ENCODE peak calls at places on chromosomes 4 and X, in nine cellular contexts. U is fibroblast of the aortic adventitia, C is stomach, Z is psoas muscle, K is WTC11, W is ascending aorta, L is ovary, B is fibroblast of pulmonary artery, E is Calu3. H is an unnamed sample.

GRCh38 chrX:120485562-120486520 is 16.7 kb upstream of the LAMP2 start:
- DNase-seq in W (peak), Z (peak), K (peak), C (peak), U (peak), B (peak), L (peak), E (peak), H (peak)

GRCh38 chr4:139453041-139453370 is 915 bp upstream of the RAB33B start:
- DNase-seq in C (no peak), W (no peak), Z (no peak), B (no peak), K (no peak), L (no peak), U (no peak), E (peak), H (no peak)

GRCh38 chr4:150385606-150386005 is 196.3 kb upstream of the MAB21L2 start:
- DNase-seq in C (no peak), U (peak), B (peak), E (no peak), W (no peak), Z (no peak), K (no peak), L (no peak), H (peak)

GRCh38 chr4:143391895-143392294 is 55.2 kb downstream of the GAB1 start:
- DNase-seq in E (no peak), C (no peak), W (no peak), L (no peak), Z (no peak), U (peak), B (peak), K (no peak), H (peak)

GRCh38 chr4:126973201-126973600 is 659.6 kb upstream of the INTU start:
- DNase-seq in K (no peak), U (peak), Z (no peak), C (no peak), E (no peak), W (no peak), B (peak), L (no peak), H (peak)

GRCh38 chrX:16934212-16934611 is 12.2 kb upstream of the REPS2 start:
- DNase-seq in Z (no peak), U (no peak), K (no peak), C (no peak), B (no peak), L (no peak), E (no peak), W (no peak), H (no peak)

GRCh38 chr4:184168406-184169019 is 49.2 kb downstream of the ENPP6 start:
- DNase-seq in E (peak), U (peak), Z (peak), C (peak), B (peak), K (peak), W (peak), L (peak), H (peak)

GRCh38 chr4:188714907-188715306 is 575.7 kb downstream of the TRIML1 start:
- DNase-seq in K (no peak), W (no peak), U (no peak), E (no peak), Z (no peak), L (no peak), B (peak), C (no peak), H (peak)

GRCh38 chr4:113444386-113444785 is 317.2 kb downstream of the CAMK2D start:
- DNase-seq in E (no peak), C (no peak), W (peak), Z (no peak), B (peak), L (no peak), K (no peak), U (peak), H (peak)

GRCh38 chr4:99356992-99357391 is 4.4 kb upstream of the ADH1C start:
- DNase-seq in L (no peak), B (no peak), K (no peak), C (no peak), U (no peak), Z (no peak), E (no peak), W (no peak), H (no peak)

GRCh38 chrX:145817666-145818521 is at the start of gene SLITRK2:
- DNase-seq in L (no peak), B (no peak), W (no peak), C (no peak), U (no peak), Z (peak), K (no peak), E (no peak), H (no peak)

GRCh38 chr4:101232074-101232776 is 115.1 kb downstream of the PPP3CA start:
- DNase-seq in U (peak), W (peak), L (peak), K (no peak), C (no peak), E (no peak), Z (peak), B (peak), H (peak)

GRCh38 chr4:101236097-101236496 is 111.2 kb downstream of the PPP3CA start:
- DNase-seq in C (no peak), L (no peak), U (no peak), E (no peak), K (no peak), B (no peak), W (no peak), Z (no peak), H (no peak)

GRCh38 chr4:101229116-101229515 is 118.2 kb downstream of the PPP3CA start:
- DNase-seq in C (no peak), E (no peak), Z (no peak), U (peak), B (peak), L (no peak), W (no peak), K (no peak), H (peak)

GRCh38 chr4:101227715-101228114 is 119.6 kb downstream of the PPP3CA start:
- DNase-seq in W (no peak), U (no peak), L (no peak), K (no peak), E (no peak), B (no peak), Z (no peak), C (no peak), H (no peak)

DNA sequence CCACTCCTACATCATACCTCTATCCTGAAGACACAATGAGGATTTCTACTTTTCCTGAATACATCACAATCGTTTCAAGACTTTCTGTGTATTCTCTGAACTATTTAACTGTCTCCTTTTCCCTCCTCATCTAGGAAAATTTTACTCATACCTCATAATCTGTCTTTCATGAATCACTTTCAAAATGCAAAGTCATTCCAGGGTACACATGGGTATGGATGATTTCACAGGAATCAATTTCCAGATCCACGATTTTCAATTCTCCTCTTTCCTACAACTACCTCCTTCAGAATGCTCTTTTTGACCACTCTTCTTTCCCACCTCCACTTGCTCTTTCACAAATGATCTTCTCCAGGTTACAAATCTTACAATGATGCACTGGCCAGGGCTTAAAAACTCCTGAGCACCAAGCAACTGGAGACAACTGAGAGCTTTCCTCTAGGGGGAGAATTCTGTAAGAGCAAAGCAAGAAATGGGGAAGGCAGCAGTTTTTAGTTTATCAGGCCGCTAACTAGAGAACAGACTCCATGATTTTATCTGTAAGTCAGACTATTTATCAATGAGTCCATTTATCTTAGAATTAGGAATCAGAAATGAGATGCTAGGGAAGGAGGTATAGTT is 116.4 kb downstream of the PPP3CA start:
- DNase-seq in B (peak), E (no peak), K (no peak), U (peak), C (no peak), L (no peak), Z (no peak), W (no peak), H (no peak)
- TF ChIP-seq CTCF in B (no peak), E (no peak), K (no peak), U (peak), C (no peak), L (no peak), Z (no peak), W (no peak), H (peak)

DNA sequence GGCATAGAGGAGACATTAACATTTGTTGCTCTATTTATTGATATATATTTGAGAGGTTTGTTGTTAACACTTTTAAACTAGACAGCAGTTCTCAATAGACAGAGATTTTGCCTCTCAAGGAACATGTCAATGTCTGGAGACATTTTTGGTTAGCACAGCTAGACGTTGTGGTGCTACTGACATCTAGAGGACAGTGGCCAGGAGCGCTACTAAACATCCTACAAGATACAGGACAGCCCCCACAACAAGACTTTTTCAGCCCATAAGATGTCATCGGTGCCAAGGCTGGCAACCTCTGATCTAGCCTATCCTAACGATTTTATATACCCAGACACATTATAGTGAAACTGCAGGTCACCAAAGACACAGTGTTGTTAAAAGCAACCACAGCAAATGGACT is 18.4 kb upstream of the CTSO start:
- DNase-seq in U (peak), C (no peak), E (peak), Z (no peak), B (peak), K (peak), W (no peak), L (no peak), H (peak)
- TF ChIP-seq CTCF in U (peak), C (no peak), E (no peak), Z (peak), B (peak), K (no peak), W (peak), L (no peak), H (peak)

GRCh38 chr4:91147067-91147466 is 1019.9 kb downstream of the CCSER1 start:
- DNase-seq in C (no peak), K (no peak), L (no peak), W (no peak), B (no peak), E (no peak), U (no peak), Z (no peak), H (no peak)
- TF ChIP-seq CTCF in C (no peak), K (no peak), L (no peak), W (no peak), B (no peak), E (no peak), U (no peak), Z (no peak), H (no peak)

GRCh38 chrX:130025256-130025655 is 42.8 kb downstream of the BCORL1 start:
- DNase-seq in B (no peak), E (no peak), C (no peak), U (no peak), K (peak), L (no peak), W (no peak), Z (no peak), H (no peak)
- TF ChIP-seq CTCF in B (no peak), E (no peak), C (no peak), U (no peak), K (no peak), L (no peak), W (no peak), Z (no peak), H (no peak)

DNA sequence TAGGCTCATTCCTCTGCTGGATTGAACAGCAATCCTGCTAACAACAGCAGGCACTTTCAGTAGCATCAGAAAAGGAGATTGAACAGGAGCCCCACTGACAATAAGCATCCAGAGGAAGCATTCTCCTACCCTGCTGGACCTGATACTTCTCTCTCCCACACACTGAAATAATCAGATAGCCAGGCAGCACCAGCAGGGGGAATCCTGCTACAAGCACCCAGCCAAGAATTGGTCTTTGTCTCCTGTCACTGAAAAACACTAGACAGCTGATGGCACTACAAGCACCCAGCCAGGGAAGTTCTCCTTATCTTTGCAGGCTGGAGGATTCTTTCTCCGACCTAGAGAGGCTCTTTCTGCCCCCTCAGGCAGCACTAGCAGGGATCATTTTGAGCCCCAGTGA is 444.3 kb upstream of the GRIA3 start:
- DNase-seq in L (no peak), C (no peak), K (no peak), B (peak), Z (no peak), W (no peak), U (no peak), E (no peak), H (peak)
- TF ChIP-seq CTCF in L (no peak), C (no peak), K (no peak), B (no peak), Z (no peak), W (no peak), U (no peak), E (no peak), H (peak)

GRCh38 chrX:104166735-104167436 is 633 bp downstream of the FAM199X start:
- DNase-seq in U (no peak), C (no peak), Z (no peak), B (no peak), W (no peak), K (peak), E (no peak), L (no peak), H (no peak)

GRCh38 chrX:104168127-104168526 is 1.9 kb downstream of the FAM199X start:
- DNase-seq in L (no peak), W (no peak), K (no peak), C (no peak), Z (no peak), E (no peak), B (no peak), U (no peak), H (no peak)

DNA sequence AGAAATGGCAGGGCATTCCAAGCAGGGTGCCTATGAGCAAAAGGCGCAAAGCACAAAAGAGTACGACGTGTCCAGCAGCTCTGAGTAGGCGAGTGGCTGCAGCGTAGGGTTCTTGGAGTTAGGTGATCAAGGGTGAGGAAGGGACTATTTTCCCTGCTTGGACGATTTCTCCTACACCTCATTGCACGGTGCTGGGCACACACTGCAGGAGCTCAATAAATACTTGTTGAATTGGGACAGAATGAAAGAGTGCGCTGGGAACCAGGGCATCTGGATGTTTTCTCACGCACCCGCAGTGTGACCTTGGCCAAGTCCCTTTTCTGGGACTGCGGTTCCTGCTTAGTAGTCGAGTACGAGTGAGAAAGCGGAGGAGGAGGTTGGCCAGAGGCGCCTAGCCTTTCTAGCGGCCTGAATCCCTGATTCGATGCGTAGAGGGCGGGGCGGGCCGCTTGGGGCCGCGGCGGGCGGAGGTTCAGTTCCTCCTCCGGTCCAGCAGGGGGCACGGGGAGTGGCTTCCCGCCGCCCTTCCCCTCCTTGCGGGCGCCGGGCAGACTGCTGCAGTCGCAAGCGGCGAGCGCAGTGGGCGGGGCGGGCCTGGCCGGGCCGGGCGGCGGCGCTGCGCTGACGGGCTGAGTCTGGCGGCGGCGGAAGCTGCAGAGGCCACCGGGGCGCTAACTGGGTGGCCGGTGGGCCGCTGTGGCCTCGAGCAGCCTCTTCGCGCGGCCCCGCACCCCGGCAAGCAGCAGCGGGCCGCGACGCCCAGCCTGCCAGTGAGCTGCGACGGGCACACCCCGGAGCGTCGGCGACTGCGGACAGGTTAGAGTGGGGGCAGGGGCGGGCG is at the start of gene FAM199X:
- DNase-seq in W (peak), U (peak), B (peak), L (peak), E (peak), C (peak), Z (peak), K (peak), H (peak)
- TF ChIP-seq CTCF in W (peak), U (peak), B (peak), L (peak), E (peak), C (peak), Z (peak), K (peak), H (peak)

GRCh38 chr4:8262637-8263322 is 6.8 kb upstream of the HTRA3 start:
- DNase-seq in W (no peak), U (no peak), L (peak), K (no peak), C (no peak), Z (no peak), B (no peak), E (no peak), H (no peak)

GRCh38 chr4:8258813-8259212 is 10.7 kb upstream of the HTRA3 start:
- DNase-seq in L (no peak), U (no peak), K (no peak), W (no peak), Z (no peak), C (no peak), B (no peak), E (no peak), H (no peak)

GRCh38 chr4:8261851-8262535 is 7.6 kb upstream of the HTRA3 start:
- DNase-seq in L (peak), E (no peak), U (no peak), B (no peak), Z (no peak), C (no peak), K (no peak), W (no peak), H (no peak)

GRCh38 chr4:8259743-8260430 is 9.7 kb upstream of the HTRA3 start:
- DNase-seq in E (no peak), U (no peak), Z (no peak), W (no peak), L (no peak), K (no peak), B (no peak), C (no peak), H (no peak)

DNA sequence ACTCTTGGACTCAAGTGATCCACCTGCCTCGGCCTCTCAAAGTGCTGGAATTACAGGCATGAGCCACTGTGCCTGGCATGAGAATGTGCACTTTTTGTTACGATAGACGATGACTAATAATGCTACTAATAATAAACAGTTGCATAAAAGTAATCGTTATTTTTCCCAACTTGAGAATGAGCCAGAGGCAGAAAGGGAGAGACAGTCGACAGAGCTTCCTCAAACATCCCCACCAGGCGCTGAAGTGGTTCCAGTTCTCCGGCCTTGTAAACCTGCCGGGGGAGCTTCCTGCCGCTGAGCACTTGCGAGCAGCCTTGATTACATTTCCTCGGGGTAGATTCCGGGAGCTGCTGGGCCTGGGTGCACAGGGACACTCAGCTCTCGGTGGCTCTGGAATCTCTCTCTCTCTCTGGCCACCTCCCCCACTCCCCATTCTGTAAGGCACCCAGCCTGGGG is 8.9 kb upstream of the HTRA3 start:
- DNase-seq in L (peak), Z (no peak), C (no peak), K (no peak), E (no peak), U (peak), B (peak), W (no peak), H (peak)
- TF ChIP-seq CTCF in L (no peak), Z (no peak), C (no peak), K (no peak), E (no peak), U (no peak), B (peak), W (no peak), H (peak)

GRCh38 chr4:20289782-20290181 is 38.1 kb downstream of the SLIT2 start:
- DNase-seq in K (no peak), C (no peak), W (no peak), L (no peak), U (no peak), E (no peak), Z (no peak), B (no peak), H (no peak)

GRCh38 chr4:20288846-20289512 is 37.3 kb downstream of the SLIT2 start:
- DNase-seq in L (no peak), U (peak), E (no peak), W (no peak), K (no peak), Z (no peak), C (no peak), B (peak), H (peak)

GRCh38 chr4:20288047-20288650 is 36.4 kb downstream of the SLIT2 start:
- DNase-seq in Z (no peak), B (no peak), E (no peak), W (no peak), U (no peak), C (no peak), K (no peak), L (no peak), H (peak)

GRCh38 chr4:20297246-20297645 is 45.5 kb downstream of the SLIT2 start:
- DNase-seq in E (no peak), L (no peak), Z (no peak), U (peak), C (no peak), K (no peak), W (no peak), B (peak), H (peak)

GRCh38 chr4:20292739-20293138 is 41.0 kb downstream of the SLIT2 start:
- DNase-seq in U (no peak), C (no peak), Z (no peak), B (no peak), L (no peak), E (no peak), K (no peak), W (no peak), H (no peak)
- TF ChIP-seq CTCF in U (no peak), C (no peak), Z (no peak), B (no peak), L (no peak), E (no peak), K (no peak), W (no peak), H (no peak)

H was measured in AG10803.